ENCODE peak calls at places on chromosome 6, in six cellular contexts. D is NB4, H is GM12878, G is K562, X is A549, V is HepG2. I is an unnamed sample.

GRCh38 chr6:81171991-81172740 is 580.3 kb downstream of the TENT5A start:
- DNase-seq in D (no peak), H (no peak), G (no peak), X (no peak), V (no peak), I (peak; percentile 28)

GRCh38 chr6:49151957-49152356 is 311.1 kb downstream of the MMUT start:
- DNase-seq in D (no peak), H (no peak), G (no peak), X (no peak), V (no peak), I (no peak)

GRCh38 chr6:56311086-56311485 is 63.7 kb upstream of the COL21A1 start:
- DNase-seq in D (no peak), H (no peak), G (no peak), X (no peak), V (no peak), I (peak; percentile 31)

GRCh38 chr6:105484238-105485161 is 81.6 kb upstream of the PREP start:
- DNase-seq in D (peak; percentile 47), H (no peak), G (peak; percentile 31), X (peak; percentile 56), V (peak; percentile 41), I (peak; percentile 64)

GRCh38 chr6:99980741-99981140 is 13.3 kb downstream of the MCHR2 start:
- DNase-seq in D (no peak), H (no peak), G (no peak), X (no peak), V (no peak), I (no peak)

GRCh38 chr6:146999766-147000165 is 204.5 kb upstream of the STXBP5 start:
- DNase-seq in D (no peak), H (no peak), G (no peak), X (no peak), V (no peak), I (no peak)

GRCh38 chr6:46039646-46040045 is 24.0 kb upstream of the CLIC5 start:
- DNase-seq in D (no peak), H (no peak), G (no peak), X (no peak), V (no peak), I (peak; percentile 51)

GRCh38 chr6:169920359-169921020 is 169.1 kb downstream of the ERMARD start:
- DNase-seq in D (no peak), H (no peak), G (no peak), X (no peak), V (no peak), I (no peak)

GRCh38 chr6:139852484-139853140 is 478.2 kb upstream of the CITED2 start:
- DNase-seq in D (no peak), H (no peak), G (no peak), X (no peak), V (no peak), I (no peak)

GRCh38 chr6:45327956-45328522 is at the start of gene RUNX2:
- DNase-seq in D (peak; percentile 17), H (no peak), G (no peak), X (no peak), V (no peak), I (no peak)

GRCh38 chr6:157548635-157549467 is 167.9 kb downstream of the ZDHHC14 start:
- DNase-seq in D (no peak), H (no peak), G (no peak), X (no peak), V (no peak), I (peak; percentile 56)

GRCh38 chr6:133990321-133990720 is 37.3 kb downstream of the TBPL1 start:
- DNase-seq in D (no peak), H (no peak), G (no peak), X (no peak), V (no peak), I (no peak)

GRCh38 chr6:62681108-62681507 is 395.1 kb upstream of the KHDRBS2 start:
- DNase-seq in D (no peak), H (no peak), G (no peak), X (no peak), V (no peak), I (no peak)

GRCh38 chr6:36631326-36632046 is 37.3 kb downstream of the SRSF3 start:
- DNase-seq in D (no peak), H (no peak), G (no peak), X (no peak), V (no peak), I (no peak)

GRCh38 chr6:113564401-113565161 is 292.6 kb upstream of the MARCKS start:
- DNase-seq in D (peak; percentile 12), H (no peak), G (no peak), X (no peak), V (peak; percentile 74), I (peak; percentile 56)

GRCh38 chr6:33437666-33438065 is 16.7 kb upstream of the ZBTB9 start:
- DNase-seq in D (no peak), H (no peak), G (no peak), X (no peak), V (no peak), I (no peak)

GRCh38 chr6:35216412-35216732 is 2.6 kb downstream of the SCUBE3 start:
- DNase-seq in D (no peak), H (no peak), G (no peak), X (no peak), V (no peak), I (no peak)

GRCh38 chr6:22141271-22141745 is 155.5 kb downstream of the PRL start:
- DNase-seq in D (no peak), H (no peak), G (no peak), X (peak; percentile 62), V (peak; percentile 74), I (peak; percentile 99)

GRCh38 chr6:18431581-18431980 is 44.4 kb downstream of the RNF144B start:
- DNase-seq in D (no peak), H (no peak), G (no peak), X (no peak), V (no peak), I (no peak)

GRCh38 chr6:118881440-118882313 is 12.3 kb upstream of the ASF1A start:
- DNase-seq in D (no peak), H (no peak), G (no peak), X (no peak), V (no peak), I (no peak)

GRCh38 chr6:119974430-119975159 is 625.0 kb upstream of the MAN1A1 start:
- DNase-seq in D (no peak), H (no peak), G (no peak), X (no peak), V (no peak), I (no peak)

GRCh38 chr6:33139596-33140206 is 52.6 kb downstream of the COL11A2 start:
- DNase-seq in D (no peak), H (no peak), G (no peak), X (no peak), V (no peak), I (no peak)

GRCh38 chr6:46790359-46790874 is 2.8 kb upstream of the MEP1A start:
- DNase-seq in D (no peak), H (no peak), G (no peak), X (no peak), V (no peak), I (no peak)

GRCh38 chr6:101668496-101668895 is 275.0 kb downstream of the GRIK2 start:
- DNase-seq in D (no peak), H (no peak), G (no peak), X (no peak), V (no peak), I (no peak)

GRCh38 chr6:132445201-132445951 is 44.1 kb upstream of the MOXD1 start:
- DNase-seq in D (no peak), H (no peak), G (no peak), X (peak; percentile 55), V (no peak), I (no peak)
- TF ChIP-seq MYC in D (no peak), H (no peak), G (no peak), X (no peak), V (no peak), I (no peak)

DNA sequence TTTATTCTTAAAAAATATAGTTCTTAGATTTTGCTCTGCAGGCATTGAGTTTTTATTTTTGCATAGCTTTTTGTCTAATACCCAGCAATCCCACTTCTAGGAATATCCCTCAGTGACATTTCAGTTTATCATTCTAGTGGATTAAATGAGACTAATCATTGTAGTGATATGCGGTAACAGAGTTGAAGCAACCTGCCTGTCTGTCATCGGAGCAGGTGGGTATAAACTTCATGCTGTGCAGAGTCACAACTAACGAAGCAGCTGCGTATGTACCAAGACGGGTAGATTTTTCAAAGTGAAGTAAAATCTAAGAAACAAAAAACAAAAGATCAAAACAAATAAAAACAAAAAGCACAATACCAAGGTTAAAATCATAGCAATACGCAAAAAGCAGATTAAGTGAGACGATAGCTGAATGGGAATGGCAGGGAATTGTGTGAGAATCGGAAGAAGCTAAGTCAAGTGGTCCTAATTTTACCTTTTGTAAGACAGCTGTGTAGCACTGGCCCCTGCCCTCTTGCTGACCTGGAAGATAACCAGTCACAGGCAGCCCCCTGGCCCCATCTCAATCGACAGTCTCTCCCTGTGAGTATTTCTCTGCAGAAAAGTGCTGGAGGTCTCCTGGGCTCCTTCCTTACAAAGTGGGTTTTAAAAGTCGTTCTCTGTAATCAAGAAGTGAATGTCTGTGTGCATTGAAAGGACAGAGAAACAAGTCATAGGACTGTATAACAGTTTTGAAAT is 169.2 kb downstream of the OR2B2 start:
- DNase-seq in D (no peak), H (no peak), G (peak; percentile 52), X (no peak), V (no peak), I (no peak)
- TF ChIP-seq MYC in D (no peak), H (no peak), G (no peak), X (no peak), V (no peak), I (no peak)

DNA sequence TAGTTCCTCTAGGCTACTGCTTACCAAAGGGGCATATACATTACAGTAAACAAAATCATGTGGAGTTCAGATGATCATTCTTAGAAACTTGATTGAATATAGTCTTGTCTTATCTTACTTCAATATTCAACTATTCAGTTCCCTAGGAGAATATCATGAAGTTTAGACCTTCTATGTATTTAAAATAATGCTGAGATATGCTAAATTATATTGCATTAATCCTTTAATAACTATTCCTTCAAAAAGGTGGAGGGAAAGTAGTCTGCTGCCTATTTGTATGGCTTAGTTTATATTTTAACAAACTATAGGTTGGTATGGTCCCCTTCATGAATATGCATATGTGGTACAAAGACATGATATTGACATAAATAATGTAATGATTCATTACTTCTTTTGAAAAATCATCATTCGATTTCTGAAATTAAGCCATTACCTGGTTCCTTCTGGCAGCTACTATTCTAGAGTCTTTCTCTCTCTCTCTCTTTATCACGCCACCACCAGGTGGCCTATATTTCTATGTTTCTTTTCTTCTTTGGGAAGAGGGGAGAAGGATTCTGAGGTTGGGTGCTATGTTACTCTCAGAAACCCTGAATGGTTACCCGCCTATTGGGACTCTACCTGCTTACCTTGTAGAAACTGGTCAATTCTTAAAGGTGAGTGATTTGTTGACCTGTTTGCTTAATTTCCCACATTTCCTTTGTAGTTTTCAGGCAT is 855.8 kb downstream of the HACE1 start:
- DNase-seq in D (no peak), H (no peak), G (peak; percentile 0), X (no peak), V (peak; percentile 13), I (no peak)
- TF ChIP-seq MYC in D (no peak), H (no peak), G (no peak), X (no peak), V (no peak), I (no peak)

DNA sequence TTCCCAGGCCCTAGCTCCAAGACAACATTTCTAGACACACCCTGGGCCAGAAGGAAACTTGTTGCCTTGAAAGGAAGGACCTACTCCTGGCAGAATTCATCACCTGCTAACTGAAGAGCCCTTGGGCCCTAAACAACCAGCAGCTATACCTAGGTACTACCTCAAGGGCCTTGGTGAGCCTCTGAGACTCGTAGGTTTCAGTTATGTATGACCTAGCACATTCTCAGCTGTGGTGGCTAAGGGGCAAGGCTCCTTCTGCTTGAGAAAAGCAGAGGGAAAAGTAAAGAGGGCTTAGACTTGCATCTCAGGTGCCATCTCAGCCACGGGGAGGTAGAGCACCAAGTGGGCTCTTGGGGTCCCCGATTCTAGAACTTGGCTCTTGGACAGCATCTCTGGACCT is 132.3 kb upstream of the NHSL1 start:
- DNase-seq in D (no peak), H (no peak), G (no peak), X (no peak), V (no peak), I (no peak)
- TF ChIP-seq MYC in D (no peak), H (no peak), G (no peak), X (no peak), V (no peak), I (no peak)

I was measured in endothelial cell of umbilical vein.